ENCODE peak calls at places on chromosomes 7 and 10, in eight cellular contexts. T, C, P, V, S, A, H and M are unnamed samples.

GRCh38 chr10:93678805-93679587 is 23.4 kb downstream of the FRA10AC1 start:
- DNase-seq in T (no peak), C (no peak), P (no peak), V (no peak), S (no peak), A (no peak), H (no peak), M (no peak)

GRCh38 chr10:96516337-96516736 is 2.6 kb upstream of the TLL2 start:
- DNase-seq in T (no peak), C (no peak), P (no peak), V (no peak), S (no peak), A (no peak), H (no peak), M (no peak)

GRCh38 chr10:80468002-80468401 is 13.9 kb downstream of the TSPAN14 start:
- DNase-seq in T (no peak), C (peak; percentile 77), P (no peak), V (no peak), S (no peak), A (peak; percentile 66), H (no peak), M (peak; percentile 17)

GRCh38 chr7:516606-517456 is 2.8 kb downstream of the PDGFA start:
- DNase-seq in T (no peak), C (no peak), P (no peak), V (peak; percentile 76), S (no peak), A (no peak), H (peak; percentile 73), M (peak; percentile 22)

GRCh38 chr7:101816499-101817030 is 861 bp upstream of the CUX1 start:
- DNase-seq in T (no peak), C (no peak), P (no peak), V (peak; percentile 44), S (no peak), A (no peak), H (peak; percentile 29), M (peak; percentile 26)

GRCh38 chr7:101165958-101166602 is 711 bp upstream of the VGF start:
- DNase-seq in T (no peak), C (no peak), P (no peak), V (no peak), S (no peak), A (no peak), H (no peak), M (no peak)

GRCh38 chr10:37381271-37381670 is 255.9 kb downstream of the ANKRD30A start:
- DNase-seq in T (no peak), C (no peak), P (no peak), V (no peak), S (no peak), A (no peak), H (no peak), M (no peak)

GRCh38 chr7:44072364-44073231 is 7.2 kb upstream of the PGAM2 start:
- DNase-seq in T (no peak), C (peak; percentile 48), P (no peak), V (peak; percentile 78), S (no peak), A (peak; percentile 58), H (peak; percentile 83), M (no peak)

GRCh38 chr7:18352339-18353255 is 143.0 kb upstream of the HDAC9 start:
- DNase-seq in T (no peak), C (peak; percentile 43), P (no peak), V (peak; percentile 78), S (peak; percentile 27), A (no peak), H (peak; percentile 67), M (no peak)

GRCh38 chr7:135939268-135939667 is 37.9 kb downstream of the MTPN start:
- DNase-seq in T (no peak), C (no peak), P (no peak), V (no peak), S (no peak), A (no peak), H (no peak), M (no peak)

GRCh38 chr10:105017116-105017515 is 376.0 kb downstream of the SORCS3 start:
- DNase-seq in T (no peak), C (no peak), P (no peak), V (no peak), S (no peak), A (no peak), H (peak; percentile 83), M (no peak)

GRCh38 chr7:6243168-6243567 is 29.3 kb downstream of the CYTH3 start:
- DNase-seq in T (no peak), C (no peak), P (no peak), V (no peak), S (no peak), A (no peak), H (no peak), M (no peak)

GRCh38 chr10:80504158-80504811 is 33.4 kb upstream of the SH2D4B start:
- DNase-seq in T (no peak), C (no peak), P (no peak), V (no peak), S (no peak), A (no peak), H (no peak), M (no peak)

GRCh38 chr10:130195746-130196294 is 59.6 kb downstream of the GLRX3 start:
- DNase-seq in T (no peak), C (no peak), P (no peak), V (no peak), S (no peak), A (no peak), H (no peak), M (no peak)

GRCh38 chr10:119242191-119242590 is 34.8 kb downstream of the GRK5 start:
- DNase-seq in T (no peak), C (no peak), P (no peak), V (no peak), S (no peak), A (no peak), H (no peak), M (no peak)

GRCh38 chr7:105600720-105601550 is 19.6 kb upstream of the EFCAB10 start:
- DNase-seq in T (no peak), C (no peak), P (no peak), V (no peak), S (no peak), A (no peak), H (peak; percentile 50), M (no peak)

GRCh38 chr7:106375499-106375898 is 90.7 kb upstream of the NAMPT start:
- DNase-seq in T (no peak), C (no peak), P (no peak), V (no peak), S (no peak), A (no peak), H (no peak), M (no peak)

GRCh38 chr7:30206942-30207341 is 72.2 kb downstream of the MTURN start:
- DNase-seq in T (no peak), C (no peak), P (no peak), V (no peak), S (no peak), A (no peak), H (peak; percentile 33), M (no peak)